ENCODE peak calls at places on chromosomes 4 and X, in nine cellular contexts. N is ascending aorta, R is A549, U is OCI-LY7, V is testis, H is uterus, C is heart left ventricle, M is upper lobe of left lung, E is fibroblast of lung. K is an unnamed sample.

GRCh38 chrX:368811-369562 is 17.7 kb downstream of the PPP2R3B start:
- DNase-seq in N (no peak), R (peak), U (peak), V (no peak), H (no peak), C (peak), M (no peak), E (no peak), K (no peak)

GRCh38 chr4:87423313-87424031 is 1.1 kb downstream of the NUDT9 start:
- DNase-seq in N (no peak), R (no peak), U (peak), V (peak), H (no peak), C (no peak), M (no peak), E (peak), K (no peak)

GRCh38 chr4:35250771-35251170 is 993.5 kb downstream of the ARAP2 start:
- DNase-seq in N (no peak), R (no peak), U (no peak), V (no peak), H (no peak), C (no peak), M (no peak), E (peak), K (no peak)

GRCh38 chrX:37846141-37846540 is 1.2 kb downstream of the DYNLT3 start:
- DNase-seq in N (no peak), R (no peak), U (no peak), V (no peak), H (no peak), C (no peak), M (no peak), E (no peak), K (no peak)

GRCh38 chr4:2587215-2587823 is 50.9 kb downstream of the FAM193A start:
- DNase-seq in N (no peak), R (no peak), U (no peak), V (no peak), H (no peak), C (no peak), M (no peak), E (no peak), K (no peak)

GRCh38 chrX:24153175-24153795 is 3.8 kb downstream of the ZFX start:
- DNase-seq in N (no peak), R (no peak), U (peak), V (peak), H (no peak), C (no peak), M (no peak), E (no peak), K (no peak)

GRCh38 chr4:22407361-22407760 is 108.5 kb downstream of the ADGRA3 start:
- DNase-seq in N (no peak), R (no peak), U (no peak), V (no peak), H (no peak), C (no peak), M (no peak), E (no peak), K (no peak)

GRCh38 chr4:139824882-139825522 is 159.4 kb downstream of the MGST2 start:
- DNase-seq in N (no peak), R (no peak), U (no peak), V (no peak), H (no peak), C (no peak), M (no peak), E (no peak), K (no peak)

GRCh38 chr4:186904104-186904503 is 180.4 kb upstream of the FAT1 start:
- DNase-seq in N (no peak), R (peak), U (no peak), V (no peak), H (no peak), C (no peak), M (no peak), E (peak), K (no peak)

GRCh38 chr4:20618010-20618409 is 82.2 kb upstream of the PACRGL start:
- DNase-seq in N (no peak), R (no peak), U (no peak), V (peak), H (peak), C (peak), M (no peak), E (peak), K (peak)

GRCh38 chrX:63350551-63350950 is 581 bp downstream of the SPIN4 start:
- DNase-seq in N (no peak), R (peak), U (peak), V (peak), H (peak), C (peak), M (no peak), E (peak), K (peak)

GRCh38 chrX:19283597-19284339 is 60.0 kb upstream of the PDHA1 start:
- DNase-seq in N (no peak), R (no peak), U (no peak), V (no peak), H (no peak), C (no peak), M (no peak), E (no peak), K (no peak)

GRCh38 chr4:168864831-168865541 is 145.1 kb downstream of the CBR4 start:
- DNase-seq in N (no peak), R (no peak), U (no peak), V (no peak), H (no peak), C (no peak), M (no peak), E (peak), K (no peak)
- TF ChIP-seq CTCF in N (no peak), R (no peak), U (peak), V (no peak), H (peak), C (peak), M (no peak), E (peak), K (no peak)

DNA sequence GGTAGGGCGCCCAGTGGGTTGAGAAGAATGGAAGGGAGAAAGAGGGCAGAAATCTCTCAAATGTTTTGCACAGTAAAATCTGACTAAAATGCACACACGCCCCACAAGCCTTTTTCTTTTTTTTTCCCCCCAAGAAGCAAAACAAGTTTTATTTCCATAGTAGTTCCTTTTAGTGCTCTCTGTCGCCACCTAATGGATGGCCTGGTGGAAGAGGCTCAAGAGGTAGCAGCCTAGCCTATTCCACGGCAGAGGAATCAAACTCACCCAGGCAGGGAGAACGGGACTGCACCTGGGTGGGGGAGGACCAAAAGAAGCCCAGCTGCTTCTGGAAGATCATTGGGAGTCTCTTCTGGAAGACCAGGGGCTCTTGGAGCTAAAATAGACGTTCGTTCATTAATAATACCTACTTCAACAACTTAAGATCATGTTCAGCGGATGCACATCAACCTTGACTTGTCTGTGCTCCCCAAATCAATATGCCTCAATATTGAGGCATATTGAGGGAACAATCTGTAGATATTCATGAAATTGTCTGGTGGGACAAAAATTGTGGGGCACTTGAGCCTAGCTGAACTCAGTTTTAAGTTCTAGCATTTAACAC is 31.6 kb upstream of the IRAK1 start:
- DNase-seq in N (peak), R (peak), U (peak), V (peak), H (peak), C (peak), M (no peak), E (peak), K (peak)
- H3K27ac ChIP-seq in N (no peak), R (no peak), U (no peak), V (no peak), H (peak), C (no peak), M (no peak), E (no peak), K (peak)

GRCh38 chrX:3648084-3648483 is 65.4 kb downstream of the PRKX start:
- DNase-seq in N (no peak), R (no peak), U (no peak), V (no peak), H (no peak), C (no peak), M (no peak), E (no peak), K (no peak)

GRCh38 chrX:3653111-3653510 is 60.3 kb downstream of the PRKX start:
- DNase-seq in N (no peak), R (no peak), U (no peak), V (no peak), H (no peak), C (no peak), M (no peak), E (no peak), K (no peak)

GRCh38 chrX:3655181-3655580 is 58.3 kb downstream of the PRKX start:
- DNase-seq in N (no peak), R (no peak), U (no peak), V (no peak), H (no peak), C (no peak), M (peak), E (no peak), K (no peak)

DNA sequence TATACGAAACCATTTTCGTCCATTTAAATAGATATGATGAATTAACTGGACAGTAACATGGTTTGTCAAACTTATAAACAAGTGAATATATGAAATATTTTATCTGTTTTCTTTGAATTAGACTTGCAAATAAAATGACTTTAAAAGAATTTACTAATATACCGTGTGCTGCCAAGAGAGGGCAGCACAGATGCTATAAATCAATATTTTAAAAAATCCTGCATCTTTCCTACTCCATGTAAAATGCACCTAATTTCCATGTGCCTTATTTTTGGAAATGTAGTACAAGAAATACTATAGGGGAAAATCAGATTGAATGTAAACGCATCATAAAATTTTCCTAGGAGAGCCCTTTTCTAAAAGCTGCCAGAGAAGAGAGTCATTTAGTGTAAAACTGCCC is 62.2 kb downstream of the PRKX start:
- DNase-seq in N (no peak), R (no peak), U (peak), V (no peak), H (no peak), C (no peak), M (no peak), E (peak), K (no peak)
- TF ChIP-seq CTCF in N (peak), R (peak), U (peak), V (no peak), H (peak), C (peak), M (peak), E (peak), K (peak)

GRCh38 chr4:90840828-90841227 is 713.6 kb downstream of the CCSER1 start:
- DNase-seq in N (no peak), R (no peak), U (no peak), V (no peak), H (no peak), C (no peak), M (no peak), E (no peak), K (no peak)

GRCh38 chr4:90837241-90837640 is 710.0 kb downstream of the CCSER1 start:
- DNase-seq in N (no peak), R (no peak), U (no peak), V (no peak), H (no peak), C (no peak), M (no peak), E (no peak), K (no peak)

GRCh38 chr4:90845777-90846176 is 718.6 kb downstream of the CCSER1 start:
- DNase-seq in N (no peak), R (no peak), U (no peak), V (no peak), H (no peak), C (no peak), M (no peak), E (peak), K (no peak)

GRCh38 chr4:90841676-90842075 is 714.5 kb downstream of the CCSER1 start:
- DNase-seq in N (no peak), R (no peak), U (no peak), V (no peak), H (no peak), C (no peak), M (no peak), E (peak), K (no peak)

DNA sequence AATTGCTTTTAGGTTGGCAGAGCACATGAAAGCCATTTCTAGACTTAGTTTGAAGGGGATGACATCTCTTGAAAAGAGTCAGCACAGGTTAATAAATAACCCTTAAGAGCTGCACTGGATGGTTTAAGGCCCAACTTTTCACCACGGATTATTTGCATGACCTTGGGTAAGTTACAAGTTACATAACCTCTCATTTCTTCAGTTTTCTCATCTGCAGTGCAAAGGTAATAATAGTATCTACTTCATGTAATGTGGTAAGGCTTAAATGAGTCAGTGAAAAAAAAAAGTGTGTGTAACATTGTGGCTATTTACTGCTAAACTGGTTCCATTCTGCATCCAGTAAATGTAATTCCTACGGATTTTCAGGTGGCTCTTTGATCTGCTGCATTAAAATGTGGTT is 715.8 kb downstream of the CCSER1 start:
- DNase-seq in N (no peak), R (no peak), U (no peak), V (no peak), H (no peak), C (no peak), M (no peak), E (no peak), K (no peak)
- H3K27ac ChIP-seq in N (no peak), R (no peak), U (no peak), V (no peak), H (no peak), C (no peak), M (no peak), E (no peak), K (no peak)

K was measured in prostate gland.